ENCODE peak calls at places on chromosomes 7 and 10, in six cellular contexts. One of them, this sample, is unnamed.

GRCh38 chr10:126393076-126393475 is 4.8 kb upstream of the ADAM12 start:
- DNase-seq in foreskin fibroblast: no peak
- DNase-seq in breast epithelium: no peak
- DNase-seq in K562: no peak
- DNase-seq in A549: no peak
- DNase-seq in colonic mucosa: no peak
- DNase-seq in this sample: no peak

GRCh38 chr10:116540814-116541213 is 4.9 kb upstream of the PNLIP start:
- DNase-seq in K562: no peak
- DNase-seq in foreskin fibroblast: no peak
- DNase-seq in breast epithelium: no peak
- DNase-seq in colonic mucosa: no peak
- DNase-seq in A549: no peak
- DNase-seq in this sample: no peak

GRCh38 chr7:156947120-156947843 is 2.2 kb upstream of the NOM1 start:
- DNase-seq in foreskin fibroblast: no peak
- DNase-seq in colonic mucosa: no peak
- DNase-seq in breast epithelium: no peak
- DNase-seq in K562: peak
- DNase-seq in A549: no peak
- DNase-seq in this sample: no peak

GRCh38 chr10:102449321-102450123 is 1.8 kb downstream of the C10orf95 start:
- DNase-seq in A549: peak
- DNase-seq in K562: peak
- DNase-seq in breast epithelium: peak
- DNase-seq in colonic mucosa: peak
- DNase-seq in foreskin fibroblast: peak
- DNase-seq in this sample: no peak

GRCh38 chr7:115232041-115232440 is 310.1 kb downstream of the MDFIC start:
- DNase-seq in A549: no peak
- DNase-seq in foreskin fibroblast: no peak
- DNase-seq in breast epithelium: no peak
- DNase-seq in colonic mucosa: no peak
- DNase-seq in K562: no peak
- DNase-seq in this sample: peak

GRCh38 chr10:53140516-53140915 is 367.9 kb upstream of the MBL2 start:
- DNase-seq in K562: no peak
- DNase-seq in breast epithelium: no peak
- DNase-seq in colonic mucosa: no peak
- DNase-seq in foreskin fibroblast: no peak
- DNase-seq in A549: no peak
- DNase-seq in this sample: peak

GRCh38 chr10:49608925-49609282 is 1.2 kb upstream of the SLC18A3 start:
- DNase-seq in colonic mucosa: no peak
- DNase-seq in K562: no peak
- DNase-seq in foreskin fibroblast: no peak
- DNase-seq in breast epithelium: peak
- DNase-seq in A549: no peak
- DNase-seq in this sample: no peak

GRCh38 chr7:20783131-20783715 is 3.5 kb downstream of the SP8 start:
- DNase-seq in breast epithelium: no peak
- DNase-seq in A549: no peak
- DNase-seq in colonic mucosa: no peak
- DNase-seq in foreskin fibroblast: no peak
- DNase-seq in K562: no peak
- DNase-seq in this sample: no peak

GRCh38 chr7:27868117-27868516 is 128.2 kb downstream of the TAX1BP1 start:
- DNase-seq in breast epithelium: no peak
- DNase-seq in A549: no peak
- DNase-seq in K562: no peak
- DNase-seq in colonic mucosa: no peak
- DNase-seq in foreskin fibroblast: peak
- DNase-seq in this sample: peak

GRCh38 chr10:125169279-125169678 is 8.9 kb upstream of the CTBP2 start:
- DNase-seq in colonic mucosa: no peak
- DNase-seq in breast epithelium: no peak
- DNase-seq in A549: no peak
- DNase-seq in foreskin fibroblast: no peak
- DNase-seq in K562: no peak
- DNase-seq in this sample: no peak

GRCh38 chr10:6445671-6446278 is 134.3 kb downstream of the PRKCQ start:
- DNase-seq in K562: peak
- DNase-seq in breast epithelium: no peak
- DNase-seq in colonic mucosa: peak
- DNase-seq in foreskin fibroblast: peak
- DNase-seq in A549: peak
- DNase-seq in this sample: no peak

GRCh38 chr10:28879875-28880381 is 202.6 kb downstream of the BAMBI start:
- DNase-seq in breast epithelium: no peak
- DNase-seq in colonic mucosa: no peak
- DNase-seq in A549: no peak
- DNase-seq in K562: no peak
- DNase-seq in foreskin fibroblast: no peak
- DNase-seq in this sample: no peak

GRCh38 chr10:3054183-3054815 is 13.0 kb upstream of the PFKP start:
- DNase-seq in breast epithelium: no peak
- DNase-seq in foreskin fibroblast: no peak
- DNase-seq in A549: no peak
- DNase-seq in colonic mucosa: no peak
- DNase-seq in K562: no peak
- DNase-seq in this sample: no peak

GRCh38 chr7:99543081-99543671 is 8.7 kb downstream of the FAM200A start:
- DNase-seq in foreskin fibroblast: no peak
- DNase-seq in colonic mucosa: no peak
- DNase-seq in K562: no peak
- DNase-seq in breast epithelium: no peak
- DNase-seq in A549: no peak
- DNase-seq in this sample: no peak

GRCh38 chr7:3533040-3533439 is 232.0 kb downstream of the SDK1 start:
- DNase-seq in A549: no peak
- DNase-seq in colonic mucosa: no peak
- DNase-seq in breast epithelium: no peak
- DNase-seq in foreskin fibroblast: no peak
- DNase-seq in K562: no peak
- DNase-seq in this sample: peak

GRCh38 chr10:132030898-132031463 is 34.8 kb upstream of the JAKMIP3 start:
- DNase-seq in foreskin fibroblast: no peak
- DNase-seq in colonic mucosa: no peak
- DNase-seq in breast epithelium: no peak
- DNase-seq in A549: no peak
- DNase-seq in K562: no peak
- DNase-seq in this sample: no peak

GRCh38 chr10:14751576-14752330 is 22.9 kb downstream of the FAM107B start:
- DNase-seq in colonic mucosa: peak
- DNase-seq in foreskin fibroblast: peak
- DNase-seq in A549: no peak
- DNase-seq in breast epithelium: no peak
- DNase-seq in K562: no peak
- DNase-seq in this sample: no peak

GRCh38 chr10:117262296-117263293 is 21.7 kb downstream of the SLC18A2 start:
- DNase-seq in K562: peak
- DNase-seq in breast epithelium: no peak
- DNase-seq in colonic mucosa: no peak
- DNase-seq in foreskin fibroblast: no peak
- DNase-seq in A549: no peak
- DNase-seq in this sample: no peak

GRCh38 chr10:7667262-7668141 is 736 bp upstream of the ITIH5 start:
- DNase-seq in foreskin fibroblast: no peak
- DNase-seq in breast epithelium: no peak
- DNase-seq in A549: no peak
- DNase-seq in colonic mucosa: no peak
- DNase-seq in K562: no peak
- DNase-seq in this sample: no peak

GRCh38 chr7:97982647-97983046 is 7.3 kb downstream of the OCM2 start:
- DNase-seq in foreskin fibroblast: no peak
- DNase-seq in K562: no peak
- DNase-seq in colonic mucosa: no peak
- DNase-seq in A549: no peak
- DNase-seq in breast epithelium: no peak
- DNase-seq in this sample: no peak

GRCh38 chr7:37698782-37699181 is 15.2 kb downstream of the GPR141 start:
- DNase-seq in breast epithelium: no peak
- DNase-seq in A549: no peak
- DNase-seq in colonic mucosa: no peak
- DNase-seq in K562: no peak
- DNase-seq in foreskin fibroblast: no peak
- DNase-seq in this sample: no peak

GRCh38 chr10:23656735-23657134 is 217.9 kb downstream of the OTUD1 start:
- DNase-seq in K562: no peak
- DNase-seq in breast epithelium: no peak
- DNase-seq in foreskin fibroblast: no peak
- DNase-seq in colonic mucosa: no peak
- DNase-seq in A549: no peak
- DNase-seq in this sample: no peak

GRCh38 chr7:50467817-50468610 is 17.9 kb upstream of the FIGNL1 start:
- DNase-seq in K562: peak
- DNase-seq in foreskin fibroblast: peak
- DNase-seq in colonic mucosa: peak
- DNase-seq in breast epithelium: peak
- DNase-seq in A549: peak
- DNase-seq in this sample: peak

GRCh38 chr10:78814430-78814806 is 254.3 kb upstream of the ZMIZ1 start:
- DNase-seq in breast epithelium: no peak
- DNase-seq in colonic mucosa: no peak
- DNase-seq in A549: no peak
- DNase-seq in K562: no peak
- DNase-seq in foreskin fibroblast: no peak
- DNase-seq in this sample: no peak

GRCh38 chr10:470339-471003 is 219.0 kb downstream of the DIP2C start:
- DNase-seq in foreskin fibroblast: no peak
- DNase-seq in A549: no peak
- DNase-seq in breast epithelium: no peak
- DNase-seq in colonic mucosa: no peak
- DNase-seq in K562: peak
- DNase-seq in this sample: no peak

GRCh38 chr10:474406-474805 is 215.1 kb downstream of the DIP2C start:
- DNase-seq in A549: no peak
- DNase-seq in colonic mucosa: no peak
- DNase-seq in K562: no peak
- DNase-seq in foreskin fibroblast: no peak
- DNase-seq in breast epithelium: no peak
- DNase-seq in this sample: no peak

GRCh38 chr10:472241-472910 is 217.1 kb downstream of the DIP2C start:
- DNase-seq in colonic mucosa: no peak
- DNase-seq in A549: no peak
- DNase-seq in breast epithelium: no peak
- DNase-seq in foreskin fibroblast: no peak
- DNase-seq in K562: no peak
- DNase-seq in this sample: no peak

GRCh38 chr10:474946-475345 is 214.5 kb downstream of the DIP2C start:
- DNase-seq in foreskin fibroblast: no peak
- DNase-seq in colonic mucosa: no peak
- DNase-seq in K562: no peak
- DNase-seq in breast epithelium: no peak
- DNase-seq in A549: no peak
- DNase-seq in this sample: no peak

DNA sequence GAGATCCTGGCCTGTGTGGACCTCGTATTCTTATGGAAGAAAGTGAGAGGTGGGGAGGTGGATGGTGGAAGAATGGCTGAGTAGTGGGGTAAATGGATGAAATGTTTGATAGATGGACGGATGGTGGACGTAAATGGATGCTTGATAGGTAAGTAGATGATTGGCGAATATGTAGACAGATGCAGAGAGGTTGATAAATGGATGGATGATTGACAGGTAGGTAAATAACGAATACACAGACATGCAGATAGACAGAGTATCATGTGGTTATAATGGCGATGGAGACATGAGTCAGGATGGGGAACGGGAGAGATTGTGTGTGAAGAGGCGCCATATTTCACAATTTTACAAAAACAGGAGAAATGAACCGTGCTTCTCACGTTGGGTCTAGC is 219.5 kb downstream of the DIP2C start:
- DNase-seq in A549: no peak
- DNase-seq in K562: no peak
- DNase-seq in breast epithelium: no peak
- DNase-seq in colonic mucosa: no peak
- DNase-seq in foreskin fibroblast: no peak
- DNase-seq in this sample: no peak
- H3K4me3 ChIP-seq in A549: no peak
- H3K4me3 ChIP-seq in K562: no peak
- H3K4me3 ChIP-seq in breast epithelium: no peak
- H3K4me3 ChIP-seq in colonic mucosa: no peak
- H3K4me3 ChIP-seq in foreskin fibroblast: no peak
- H3K4me3 ChIP-seq in this sample: no peak

DNA sequence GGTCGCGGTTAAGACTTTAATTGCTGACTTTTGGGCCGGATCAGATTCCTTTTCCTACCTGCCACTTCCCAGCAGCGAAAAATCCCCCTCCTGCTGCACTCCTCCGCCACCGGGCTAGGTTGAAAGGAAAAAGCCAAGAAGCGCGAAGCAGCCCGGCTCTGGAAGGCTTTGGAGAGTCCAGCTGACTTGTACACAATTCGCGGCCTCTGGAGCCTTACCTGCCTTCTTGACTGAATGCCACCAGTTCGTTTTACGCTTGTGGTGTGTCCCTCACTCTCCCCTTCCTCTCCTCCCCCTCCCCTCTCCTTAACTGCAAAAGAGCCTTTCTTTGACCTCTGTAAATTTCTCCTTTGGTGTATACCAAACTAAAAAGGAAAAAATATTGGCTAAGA is 2.7 kb upstream of the FEZF1 start:
- DNase-seq in A549: no peak
- DNase-seq in colonic mucosa: no peak
- DNase-seq in foreskin fibroblast: no peak
- DNase-seq in K562: no peak
- DNase-seq in breast epithelium: no peak
- DNase-seq in this sample: no peak
- H3K4me3 ChIP-seq in A549: no peak
- H3K4me3 ChIP-seq in colonic mucosa: no peak
- H3K4me3 ChIP-seq in foreskin fibroblast: no peak
- H3K4me3 ChIP-seq in K562: no peak
- H3K4me3 ChIP-seq in breast epithelium: no peak
- H3K4me3 ChIP-seq in this sample: no peak

GRCh38 chr10:46541017-46541661 is 15.3 kb downstream of the GPRIN2 start:
- DNase-seq in foreskin fibroblast: no peak
- DNase-seq in breast epithelium: peak
- DNase-seq in colonic mucosa: peak
- DNase-seq in A549: peak
- DNase-seq in K562: peak
- DNase-seq in this sample: no peak
- H3K4me3 ChIP-seq in foreskin fibroblast: peak
- H3K4me3 ChIP-seq in breast epithelium: peak
- H3K4me3 ChIP-seq in colonic mucosa: peak
- H3K4me3 ChIP-seq in A549: peak
- H3K4me3 ChIP-seq in K562: no peak
- H3K4me3 ChIP-seq in this sample: peak

DNA sequence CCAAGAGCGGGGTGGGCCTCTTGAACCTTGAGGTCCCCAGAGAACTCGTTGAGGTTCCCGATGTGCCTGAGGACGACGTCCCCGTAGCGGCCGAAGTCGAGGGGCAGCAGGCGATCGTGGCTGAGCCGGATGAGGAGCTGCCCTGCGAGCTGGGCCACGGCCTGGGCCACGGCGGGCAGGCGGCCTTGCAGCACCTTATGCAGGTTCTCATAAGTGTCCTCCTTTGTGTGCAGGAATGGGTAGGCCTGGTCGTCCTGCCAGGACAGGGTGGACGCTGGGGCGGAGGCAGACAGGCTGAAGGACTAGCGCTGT is 14.2 kb downstream of the TFR2 start:
- DNase-seq in K562: no peak
- DNase-seq in foreskin fibroblast: no peak
- DNase-seq in breast epithelium: no peak
- DNase-seq in A549: no peak
- DNase-seq in colonic mucosa: no peak
- DNase-seq in this sample: no peak
- H3K4me3 ChIP-seq in K562: peak
- H3K4me3 ChIP-seq in foreskin fibroblast: no peak
- H3K4me3 ChIP-seq in breast epithelium: no peak
- H3K4me3 ChIP-seq in A549: no peak
- H3K4me3 ChIP-seq in colonic mucosa: no peak
- H3K4me3 ChIP-seq in this sample: no peak